ENCODE peak calls at places on chromosomes 12 and 14, in five cellular contexts. S, T, E, G and N are unnamed samples.

GRCh38 chr12:50661300-50662120 is 102.4 kb upstream of the ATF1 start:
- DNase-seq in S (no peak), T (no peak), E (no peak), G (no peak), N (peak)

GRCh38 chr14:32710351-32711102 is 228.2 kb upstream of the NPAS3 start:
- DNase-seq in S (peak), T (no peak), E (peak), G (no peak), N (no peak)

GRCh38 chr14:72965249-72965648 is 39.0 kb downstream of the DCAF4 start:
- DNase-seq in S (peak), T (peak), E (no peak), G (no peak), N (no peak)

GRCh38 chr14:96192975-96193805 is 11.4 kb upstream of the BDKRB2 start:
- DNase-seq in S (no peak), T (no peak), E (no peak), G (no peak), N (no peak)

GRCh38 chr12:105561981-105562726 is 231.7 kb downstream of the C12orf75 start:
- DNase-seq in S (peak), T (peak), E (peak), G (peak), N (no peak)

GRCh38 chr12:75488553-75488952 is 8.0 kb downstream of the GLIPR1 start:
- DNase-seq in S (no peak), T (peak), E (no peak), G (no peak), N (no peak)

GRCh38 chr12:107461222-107461980 is 224.2 kb upstream of the PWP1 start:
- DNase-seq in S (peak), T (peak), E (no peak), G (no peak), N (no peak)

GRCh38 chr12:109530301-109530685 is 43.0 kb downstream of the MMAB start:
- DNase-seq in S (no peak), T (no peak), E (no peak), G (no peak), N (no peak)

GRCh38 chr14:32913725-32914124 is 25.0 kb upstream of the NPAS3 start:
- DNase-seq in S (no peak), T (peak), E (no peak), G (no peak), N (no peak)

GRCh38 chr14:72818998-72819397 is 74.9 kb downstream of the DPF3 start:
- DNase-seq in S (no peak), T (no peak), E (no peak), G (no peak), N (no peak)

GRCh38 chr12:107864235-107864634 is 89.7 kb downstream of the ASCL4 start:
- DNase-seq in S (no peak), T (no peak), E (no peak), G (no peak), N (no peak)

GRCh38 chr12:29103539-29103974 is 45.5 kb upstream of the FAR2 start:
- DNase-seq in S (no peak), T (no peak), E (no peak), G (no peak), N (peak)

GRCh38 chr14:74048291-74048690 is 29.1 kb downstream of the BBOF1 start:
- DNase-seq in S (no peak), T (no peak), E (no peak), G (no peak), N (no peak)

GRCh38 chr12:22858849-22859569 is 234.0 kb downstream of the ETNK1 start:
- DNase-seq in S (peak), T (no peak), E (no peak), G (no peak), N (no peak)

GRCh38 chr14:28609228-28609828 is 157.3 kb upstream of the FOXG1 start:
- DNase-seq in S (peak), T (peak), E (no peak), G (no peak), N (no peak)

GRCh38 chr12:101490286-101490920 is 15.3 kb downstream of the SPIC start:
- DNase-seq in S (peak), T (no peak), E (no peak), G (no peak), N (no peak)
- TF ChIP-seq CTCF in S (peak), T (no peak), E (no peak), G (peak), N (peak)

GRCh38 chr12:124564232-124564958 is 3.0 kb downstream of the NCOR2 start:
- DNase-seq in S (no peak), T (no peak), E (no peak), G (no peak), N (no peak)

GRCh38 chr12:124565071-124565491 is 2.3 kb downstream of the NCOR2 start:
- DNase-seq in S (no peak), T (no peak), E (no peak), G (peak), N (no peak)

GRCh38 chr12:124562796-124563181 is 4.6 kb downstream of the NCOR2 start:
- DNase-seq in S (no peak), T (no peak), E (no peak), G (no peak), N (no peak)

GRCh38 chr12:124563401-124563800 is 4.0 kb downstream of the NCOR2 start:
- DNase-seq in S (no peak), T (no peak), E (no peak), G (no peak), N (no peak)

DNA sequence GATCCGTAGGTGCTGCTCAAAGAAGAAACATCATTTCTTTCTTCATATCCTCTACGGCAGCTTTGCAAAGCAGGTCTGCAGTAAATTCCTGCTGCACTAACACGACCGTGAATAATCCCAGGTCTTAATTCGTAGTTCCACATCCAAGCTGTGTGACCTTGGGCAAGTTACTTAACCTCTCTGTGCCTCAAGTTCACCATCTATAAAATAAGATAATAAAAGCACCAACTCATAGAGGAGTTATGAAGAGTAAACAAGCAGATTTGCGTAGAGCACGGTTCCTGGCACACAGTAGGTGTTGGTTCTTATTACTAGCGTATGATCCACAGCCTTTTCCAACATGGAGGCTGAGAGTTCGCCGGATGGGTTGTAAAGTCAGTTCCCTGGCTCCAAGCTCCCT is 3.6 kb downstream of the NCOR2 start:
- DNase-seq in S (no peak), T (no peak), E (no peak), G (no peak), N (no peak)
- H3K4me3 ChIP-seq in S (no peak), T (no peak), E (no peak), G (no peak), N (no peak)

DNA sequence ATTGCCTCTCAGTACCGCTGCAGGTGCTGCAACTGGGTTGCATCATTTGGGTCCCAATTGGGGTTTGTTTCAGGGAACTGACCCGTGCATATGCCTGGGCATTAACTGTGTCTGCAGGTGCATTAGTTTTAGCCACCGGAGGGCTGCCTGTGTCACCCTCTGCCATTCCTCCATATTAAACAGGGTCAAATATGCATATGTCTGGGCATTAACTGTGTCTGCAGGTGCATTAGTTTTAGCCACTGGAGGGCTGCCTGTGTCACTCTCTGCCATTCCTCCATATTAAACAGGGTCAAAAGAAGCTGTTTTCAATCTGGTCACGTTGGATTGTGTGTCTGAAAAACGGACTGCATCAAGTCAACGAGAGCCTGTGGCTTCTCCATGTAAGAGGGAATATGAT is 1317.0 kb downstream of the TMEM121 start:
- DNase-seq in S (no peak), T (no peak), E (no peak), G (no peak), N (no peak)
- TF ChIP-seq CTCF in S (no peak), T (no peak), E (no peak), G (no peak), N (no peak)

GRCh38 chr12:130714091-130714590 is 2.0 kb downstream of the RIMBP2 start:
- DNase-seq in S (no peak), T (no peak), E (no peak), G (no peak), N (no peak)
- H3K4me3 ChIP-seq in S (no peak), T (no peak), E (peak), G (peak), N (peak)

GRCh38 chr12:3761116-3761770 is 8.3 kb upstream of the CRACR2A start:
- DNase-seq in S (peak), T (peak), E (no peak), G (no peak), N (no peak)

GRCh38 chr12:3757261-3757660 is 4.4 kb upstream of the CRACR2A start:
- DNase-seq in S (no peak), T (no peak), E (no peak), G (no peak), N (no peak)

GRCh38 chr12:3755898-3756297 is 3.0 kb upstream of the CRACR2A start:
- DNase-seq in S (no peak), T (no peak), E (no peak), G (no peak), N (no peak)

DNA sequence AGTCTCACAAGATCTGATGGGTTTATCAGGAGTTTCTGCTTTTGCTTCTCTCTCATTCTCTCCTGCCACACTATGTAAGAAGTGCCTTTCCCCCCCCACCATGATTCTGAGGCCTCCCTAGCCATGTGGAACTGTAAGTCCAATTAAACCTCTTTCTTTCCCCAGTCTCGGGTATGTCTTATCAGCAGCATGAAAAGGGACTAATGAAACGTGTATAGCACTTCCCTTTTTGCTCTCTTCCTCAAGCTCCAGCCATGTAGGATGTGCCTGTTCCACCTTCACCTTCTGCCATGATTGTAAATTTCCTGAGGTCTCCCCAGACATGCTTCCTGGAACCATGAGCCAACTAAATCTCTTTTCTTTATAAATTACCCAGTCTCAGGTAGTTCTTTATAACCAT is 7.0 kb upstream of the CRACR2A start:
- DNase-seq in S (no peak), T (no peak), E (no peak), G (no peak), N (no peak)
- TF ChIP-seq CTCF in S (no peak), T (no peak), E (no peak), G (no peak), N (no peak)

DNA sequence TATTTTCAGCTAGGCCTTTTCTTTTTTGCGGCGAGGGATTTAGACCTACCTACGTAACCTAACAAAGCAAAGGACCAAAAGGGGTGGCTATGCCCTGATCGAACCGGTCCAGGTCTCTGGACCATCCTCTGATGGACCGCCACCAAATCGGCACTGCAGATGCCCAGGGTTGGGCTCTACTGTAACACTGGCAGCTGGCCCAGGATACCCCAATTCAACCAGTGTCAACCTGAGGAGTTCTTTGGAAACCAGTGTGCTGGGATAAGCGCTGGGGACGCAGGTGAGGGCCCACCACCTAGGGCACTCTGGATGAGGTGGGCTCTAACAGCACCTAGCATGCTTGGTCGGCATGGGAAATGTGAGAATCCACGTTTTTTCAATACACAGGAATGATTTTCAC is 32.2 kb downstream of the FBXO21 start:
- DNase-seq in S (no peak), T (no peak), E (no peak), G (no peak), N (no peak)
- H3K4me3 ChIP-seq in S (no peak), T (no peak), E (no peak), G (no peak), N (no peak)

GRCh38 chr12:6321905-6322304 is 11.4 kb downstream of the PLEKHG6 start:
- DNase-seq in S (no peak), T (no peak), E (no peak), G (no peak), N (no peak)

GRCh38 chr12:6322969-6323339 is 12.5 kb downstream of the PLEKHG6 start:
- DNase-seq in S (no peak), T (no peak), E (no peak), G (no peak), N (no peak)

GRCh38 chr12:6323995-6324711 is 13.7 kb downstream of the PLEKHG6 start:
- DNase-seq in S (no peak), T (no peak), E (no peak), G (no peak), N (no peak)

GRCh38 chr12:6322352-6322751 is 11.9 kb downstream of the PLEKHG6 start:
- DNase-seq in S (no peak), T (no peak), E (no peak), G (no peak), N (no peak)

DNA sequence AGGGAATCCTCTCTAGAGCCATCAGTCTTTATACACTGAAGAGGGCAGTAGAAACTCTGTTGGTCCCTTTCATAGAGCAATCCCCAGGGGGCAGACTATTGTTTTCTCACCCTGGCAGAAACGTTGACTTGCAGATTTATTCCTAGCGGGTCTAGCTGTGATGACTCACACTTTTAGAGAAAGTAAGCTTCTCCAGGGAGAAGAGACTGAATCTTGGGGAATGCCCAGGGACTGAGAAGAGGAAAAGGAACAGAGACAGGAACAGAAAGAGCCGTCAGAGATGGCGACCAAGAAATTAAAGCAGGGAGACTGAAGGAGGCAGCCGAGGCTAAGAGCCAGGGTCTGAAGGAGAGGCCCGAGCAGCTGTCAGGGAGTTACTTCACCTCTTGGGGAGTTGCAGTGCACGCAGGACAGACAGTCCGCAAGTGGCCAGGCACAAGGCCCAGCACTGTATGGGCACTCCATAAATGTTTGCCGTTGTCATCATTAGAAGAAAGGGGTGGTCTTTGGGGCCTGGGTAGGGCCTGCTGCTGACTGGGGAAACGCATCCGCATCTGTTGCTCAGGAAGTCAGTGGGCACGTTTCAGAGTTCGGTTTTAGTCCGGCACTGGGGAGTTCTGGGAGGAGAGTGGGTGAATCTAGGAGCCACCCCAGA is 13.0 kb downstream of the PLEKHG6 start:
- DNase-seq in S (peak), T (peak), E (peak), G (peak), N (no peak)
- TF ChIP-seq CTCF in S (peak), T (peak), E (peak), G (peak), N (peak)

GRCh38 chr12:38889297-38889815 is 16.0 kb downstream of the CPNE8 start:
- DNase-seq in S (no peak), T (no peak), E (no peak), G (no peak), N (no peak)
- H3K4me3 ChIP-seq in S (no peak), T (no peak), E (no peak), G (no peak), N (no peak)

DNA sequence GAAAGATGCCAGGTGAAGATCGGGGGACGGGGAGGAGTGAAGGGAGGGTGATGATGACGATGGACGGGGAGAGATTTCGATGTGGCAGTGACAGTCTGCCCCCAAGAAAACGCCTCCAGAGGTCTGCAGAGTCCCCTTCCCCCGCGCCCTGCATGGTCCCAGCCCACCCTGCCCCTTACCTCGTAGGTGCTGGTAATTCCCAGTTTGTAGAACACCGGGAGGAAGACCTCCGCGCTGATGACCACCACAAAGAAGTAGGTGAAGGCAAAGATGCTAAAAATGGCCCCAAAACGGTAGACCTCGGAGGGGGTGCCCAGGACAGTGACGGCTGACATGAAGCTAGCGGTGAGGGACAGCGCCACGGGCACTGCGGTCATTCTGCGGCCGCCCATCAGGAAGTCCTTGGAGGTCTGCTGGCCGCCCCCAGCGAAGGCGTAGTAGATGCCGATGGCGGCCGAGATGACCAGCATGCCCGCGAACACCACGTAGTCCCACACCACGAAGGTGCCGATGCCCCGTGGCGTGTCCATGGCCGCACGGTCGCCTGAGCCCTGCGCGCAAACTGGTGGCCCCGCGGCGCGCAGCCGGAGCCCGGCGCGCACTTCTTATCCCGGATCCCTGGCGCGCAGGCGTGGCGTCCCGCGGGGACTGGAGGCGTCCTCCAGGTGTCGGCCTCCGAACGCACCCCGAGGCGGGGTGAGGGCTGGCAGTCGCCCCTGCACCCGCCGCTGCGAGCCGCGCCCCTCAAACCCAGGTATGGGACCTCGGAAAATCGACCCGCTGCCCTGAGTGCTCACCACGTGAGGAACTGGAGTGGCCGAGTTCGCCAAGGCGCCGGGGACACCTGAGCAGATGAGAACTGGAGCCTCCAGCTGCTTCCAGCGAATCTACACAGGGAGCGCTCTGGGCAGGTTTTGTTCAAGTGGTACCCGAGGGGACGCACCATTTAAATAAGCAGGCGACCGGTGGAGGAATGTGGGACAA is at the start of gene SLC5A8:
- DNase-seq in S (no peak), T (no peak), E (no peak), G (no peak), N (no peak)
- TF ChIP-seq CTCF in S (no peak), T (no peak), E (no peak), G (no peak), N (no peak)

GRCh38 chr12:57621497-57622292 is 10.5 kb downstream of the ARHGEF25 start:
- DNase-seq in S (no peak), T (no peak), E (peak), G (peak), N (no peak)

GRCh38 chr12:57620936-57621496 is 9.8 kb downstream of the ARHGEF25 start:
- DNase-seq in S (no peak), T (no peak), E (peak), G (peak), N (no peak)

GRCh38 chr12:57619434-57620244 is 8.4 kb downstream of the ARHGEF25 start:
- DNase-seq in S (no peak), T (no peak), E (peak), G (no peak), N (no peak)

GRCh38 chr12:57618966-57619433 is 7.8 kb downstream of the ARHGEF25 start:
- DNase-seq in S (no peak), T (no peak), E (peak), G (no peak), N (no peak)

DNA sequence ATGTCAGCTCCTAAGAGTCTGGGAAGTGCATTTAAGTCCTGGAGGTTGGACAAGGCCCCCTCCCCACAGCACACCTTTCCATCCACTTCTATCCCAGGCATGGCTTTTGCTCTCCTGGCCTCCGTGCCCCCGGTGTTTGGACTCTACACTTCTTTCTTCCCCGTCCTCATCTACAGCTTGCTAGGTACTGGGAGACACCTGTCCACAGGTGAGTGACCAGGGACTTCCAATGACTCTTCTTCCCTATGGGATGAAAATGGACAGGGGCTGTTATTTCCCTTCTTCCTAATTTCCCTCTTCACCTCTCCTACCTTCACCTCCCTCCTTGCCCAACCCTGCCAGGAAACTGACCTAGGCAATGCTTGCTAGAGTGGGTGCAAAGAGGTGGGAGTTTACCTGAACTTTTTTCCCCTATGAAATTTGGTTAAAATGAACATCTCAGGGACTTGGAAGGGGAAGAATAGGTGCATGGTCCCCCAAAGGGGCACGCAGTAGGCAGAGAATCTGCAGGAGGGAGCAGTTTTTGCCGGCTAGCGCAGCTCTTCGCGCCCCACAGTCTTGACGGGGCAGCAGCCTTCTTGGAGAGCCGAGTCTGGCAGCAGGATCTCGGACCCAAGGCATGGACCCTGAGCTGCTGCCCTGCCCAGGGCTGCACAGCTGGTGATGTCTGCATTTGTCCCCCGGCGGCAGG is 9.2 kb downstream of the ARHGEF25 start:
- DNase-seq in S (no peak), T (no peak), E (no peak), G (no peak), N (no peak)
- H3K4me3 ChIP-seq in S (no peak), T (no peak), E (no peak), G (peak), N (no peak)